ENCODE peak calls at places on chromosomes 2 and 18, in five cellular contexts. I is K562, Z is HepG2, Y is IMR-90, L is GM12878. R is an unnamed sample.
A peak's percentile ranks its signal among the peaks of the same experiment; 100 is the strongest.

GRCh38 chr2:128307595-128307994 is 11.1 kb downstream of the HS6ST1 start:
- DNase-seq in Z (no peak), I (no peak), Y (no peak), L (no peak), R (no peak)

GRCh38 chr2:36966370-36967235 is at the start of gene STRN:
- DNase-seq in L (peak; percentile 69), Z (peak; percentile 93), I (peak; percentile 97), Y (peak; percentile 94), R (peak; percentile 100)

GRCh38 chr2:242024751-242025355 is 155.3 kb downstream of the RTP5 start:
- DNase-seq in Y (no peak), I (no peak), Z (no peak), L (no peak), R (no peak)

GRCh38 chr18:48798334-48799197 is 152.2 kb downstream of the SMAD7 start:
- DNase-seq in Y (no peak), I (no peak), Z (no peak), L (no peak), R (no peak)

GRCh38 chr2:172220111-172220510 is 117.4 kb upstream of the DLX2 start:
- DNase-seq in Z (no peak), Y (no peak), L (no peak), I (no peak), R (no peak)

GRCh38 chr2:31660165-31660564 is 79.4 kb upstream of the SRD5A2 start:
- DNase-seq in Y (no peak), Z (no peak), I (no peak), L (no peak), R (no peak)

GRCh38 chr2:151765760-151766159 is 31.5 kb upstream of the NEB start:
- DNase-seq in Z (no peak), Y (no peak), L (no peak), I (no peak), R (no peak)

GRCh38 chr2:85994421-85994777 is 105.6 kb upstream of the ST3GAL5 start:
- DNase-seq in I (peak; percentile 14), L (no peak), Z (no peak), Y (no peak), R (no peak)

GRCh38 chr18:5173646-5174045 is 23.4 kb downstream of the AKAIN1 start:
- DNase-seq in L (no peak), Y (no peak), I (no peak), Z (no peak), R (no peak)

GRCh38 chr2:85324639-85325465 is 2.9 kb downstream of the TGOLN2 start:
- DNase-seq in I (no peak), Y (peak; percentile 35), Z (peak; percentile 99), L (no peak), R (no peak)

GRCh38 chr18:34864836-34865497 is 154.9 kb downstream of the DTNA start:
- DNase-seq in Z (no peak), L (no peak), I (no peak), Y (no peak), R (peak; percentile 17)

GRCh38 chr2:233354500-233354924 is 218 bp downstream of the DGKD start:
- DNase-seq in Z (no peak), I (no peak), L (no peak), Y (no peak), R (no peak)

GRCh38 chr2:233352141-233352842 is 2.0 kb upstream of the DGKD start:
- DNase-seq in I (no peak), Y (no peak), L (no peak), Z (no peak), R (no peak)

GRCh38 chr2:233354971-233355574 is 779 bp downstream of the DGKD start:
- DNase-seq in Z (no peak), Y (no peak), L (no peak), I (no peak), R (peak; percentile 64)

GRCh38 chr2:233353101-233353768 is 1.1 kb upstream of the DGKD start:
- DNase-seq in Y (no peak), Z (no peak), I (no peak), L (no peak), R (peak; percentile 52)

DNA sequence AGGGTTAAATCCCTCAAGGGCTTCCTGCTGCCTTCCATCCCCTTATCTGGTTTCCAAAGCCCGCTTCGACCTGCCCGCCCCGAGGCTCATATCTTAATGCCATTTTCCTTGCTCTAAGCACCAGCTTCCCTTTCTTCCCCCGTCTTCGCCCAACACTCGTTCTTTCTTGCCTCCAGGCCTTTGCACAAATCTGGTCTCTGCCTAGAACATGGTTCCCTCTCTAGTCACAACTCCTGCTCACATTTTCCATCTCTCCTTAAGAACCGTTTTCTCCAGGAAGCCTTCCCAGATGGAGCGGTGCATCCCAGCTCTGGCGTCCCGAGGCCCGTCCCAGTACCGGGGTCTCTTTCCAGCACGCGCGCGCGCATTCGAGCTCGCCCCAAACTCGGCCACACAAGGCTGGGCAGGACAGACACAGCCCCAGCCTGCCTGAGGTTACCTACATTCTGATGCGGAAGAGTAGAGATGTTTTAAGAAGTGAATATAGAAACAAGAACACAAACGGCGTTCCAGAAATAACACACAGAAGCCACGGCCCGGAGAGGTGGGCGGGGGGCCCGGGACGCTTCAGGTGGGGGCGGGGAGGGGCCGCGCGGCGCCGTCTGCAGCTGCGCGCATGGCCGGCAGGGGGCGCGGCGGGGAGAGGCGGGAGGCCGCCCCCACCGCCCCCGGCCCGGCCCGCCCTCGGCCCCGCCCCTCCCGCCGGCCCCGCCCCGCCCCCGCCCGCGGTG is at the start of gene DGKD:
- DNase-seq in Y (no peak), I (peak; percentile 86), L (no peak), Z (peak; percentile 79), R (peak; percentile 99)
- TF ChIP-seq CTCF in Y (peak; percentile 34), I (peak; percentile 11), L (no peak), Z (peak; percentile 22), R (peak; percentile 41)

GRCh38 chr2:143558665-143559064 is 429.4 kb downstream of the ARHGAP15 start:
- DNase-seq in Y (peak; percentile 81), I (no peak), L (no peak), Z (no peak), R (no peak)

GRCh38 chr2:143559202-143559601 is 430.0 kb downstream of the ARHGAP15 start:
- DNase-seq in L (no peak), Z (no peak), Y (no peak), I (no peak), R (no peak)

GRCh38 chr2:143551946-143552655 is 422.9 kb downstream of the ARHGAP15 start:
- DNase-seq in I (no peak), Y (no peak), Z (no peak), L (no peak), R (no peak)

GRCh38 chr2:143553261-143553660 is 424.0 kb downstream of the ARHGAP15 start:
- DNase-seq in L (no peak), Z (no peak), Y (peak; percentile 23), I (no peak), R (no peak)
- TF ChIP-seq MXI1 in L (no peak), Z (no peak), Y (no peak), I (no peak), R (no peak)

GRCh38 chr2:238274152-238274865 is 14.1 kb downstream of the PER2 start:
- DNase-seq in Z (no peak), L (no peak), I (no peak), Y (no peak), R (no peak)

GRCh38 chr2:238278626-238279323 is 9.6 kb downstream of the PER2 start:
- DNase-seq in I (no peak), Z (no peak), L (no peak), Y (no peak), R (no peak)

GRCh38 chr2:238279324-238279682 is 9.1 kb downstream of the PER2 start:
- DNase-seq in Y (no peak), I (no peak), L (no peak), Z (no peak), R (no peak)

GRCh38 chr2:238280083-238280816 is 8.2 kb downstream of the PER2 start:
- DNase-seq in Z (no peak), Y (no peak), L (no peak), I (no peak), R (no peak)

DNA sequence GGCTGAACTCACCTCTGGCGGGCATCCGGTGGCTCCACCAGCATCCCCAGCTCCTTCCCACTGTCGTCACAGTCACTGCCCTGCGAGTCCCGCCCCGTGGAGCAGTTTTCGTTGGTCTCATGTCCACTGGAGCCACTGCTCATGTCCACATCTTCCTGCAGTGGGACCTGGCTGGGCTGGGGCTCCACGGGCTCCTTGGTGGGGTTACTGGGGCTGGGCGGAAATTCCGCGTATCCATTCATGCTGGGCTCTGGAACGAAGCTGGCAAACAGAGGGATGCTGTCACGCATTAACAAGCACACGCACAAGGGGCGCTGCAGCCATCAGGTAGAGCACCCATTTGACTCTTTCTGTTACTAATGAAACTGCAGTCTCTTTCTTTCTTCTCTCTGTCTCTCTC is 10.7 kb downstream of the PER2 start:
- DNase-seq in I (no peak), Y (no peak), Z (no peak), L (no peak), R (no peak)
- TF ChIP-seq CTCF in I (peak; percentile 19), Y (no peak), Z (no peak), L (no peak), R (no peak)

GRCh38 chr2:40445467-40445866 is 6.4 kb downstream of the SLC8A1 start:
- DNase-seq in I (no peak), Z (no peak), L (no peak), Y (peak; percentile 53), R (no peak)

GRCh38 chr2:40451926-40452605 is at the start of gene SLC8A1:
- DNase-seq in Z (no peak), Y (peak; percentile 49), I (no peak), L (no peak), R (peak; percentile 93)

GRCh38 chr2:40450066-40450841 is 1.6 kb downstream of the SLC8A1 start:
- DNase-seq in Z (no peak), Y (peak; percentile 60), I (no peak), L (no peak), R (peak; percentile 41)

GRCh38 chr2:40448476-40449079 is 3.3 kb downstream of the SLC8A1 start:
- DNase-seq in I (peak; percentile 8), L (no peak), Z (peak; percentile 21), Y (peak; percentile 52), R (peak; percentile 60)
- TF ChIP-seq MXI1 in I (no peak), L (no peak), Z (no peak), Y (no peak), R (no peak)

GRCh38 chr2:240855670-240856069 is 13.0 kb upstream of the AGXT start:
- DNase-seq in L (no peak), Y (no peak), Z (no peak), I (no peak), R (no peak)

GRCh38 chr2:240858321-240858720 is 10.3 kb upstream of the AGXT start:
- DNase-seq in Z (no peak), I (no peak), Y (no peak), L (no peak), R (no peak)

GRCh38 chr2:240858871-240859270 is 9.8 kb upstream of the AGXT start:
- DNase-seq in L (no peak), I (no peak), Y (no peak), Z (no peak), R (no peak)

GRCh38 chr2:240857039-240858008 is 11.3 kb upstream of the AGXT start:
- DNase-seq in Z (peak; percentile 94), Y (no peak), I (no peak), L (no peak), R (no peak)

GRCh38 chr2:240856151-240856980 is 12.3 kb upstream of the AGXT start:
- DNase-seq in Z (peak; percentile 87), I (no peak), L (no peak), Y (no peak), R (no peak)
- TF ChIP-seq CTCF in Z (peak; percentile 99), I (peak; percentile 46), L (no peak), Y (peak; percentile 15), R (no peak)

DNA sequence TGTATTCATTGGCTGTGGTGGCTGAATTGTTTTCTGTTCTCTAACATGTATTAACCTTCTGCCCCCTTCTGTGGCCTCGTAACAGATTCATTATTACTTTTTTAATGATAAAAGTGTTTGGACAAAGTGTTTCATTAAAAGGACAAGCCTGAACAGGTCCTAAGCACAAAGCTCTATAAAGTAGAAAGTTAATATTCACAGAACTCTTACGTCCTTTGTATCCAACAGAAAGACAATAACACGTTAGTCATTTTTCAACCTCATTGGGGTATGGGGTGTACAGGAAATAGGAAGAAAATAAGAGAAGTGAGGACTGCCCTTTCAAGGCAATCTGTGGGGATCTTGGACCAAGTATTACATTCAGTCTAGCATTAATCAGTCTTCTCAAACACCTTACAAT is 105.5 kb upstream of the RGPD4 start:
- DNase-seq in L (no peak), Y (no peak), I (no peak), Z (no peak), R (no peak)
- TF ChIP-seq MXI1 in L (no peak), Y (no peak), I (no peak), Z (no peak), R (no peak)